ENCODE peak calls at places on chromosomes 11 and 22, in eight cellular contexts. One of them, this sample, is unnamed.

GRCh38 chr11:70661763-70662501 is 263.6 kb downstream of the CTTN start:
- DNase-seq in GM12878: no peak
- DNase-seq in adrenal gland: no peak
- DNase-seq in lower leg skin: no peak
- DNase-seq in stomach: no peak
- DNase-seq in thyroid gland: no peak
- DNase-seq in prostate gland: no peak
- DNase-seq in right lobe of liver: no peak
- DNase-seq in this sample: no peak

GRCh38 chr22:22745225-22746060 is 101.0 kb downstream of the GGTLC2 start:
- DNase-seq in GM12878: no peak
- DNase-seq in adrenal gland: peak
- DNase-seq in lower leg skin: no peak
- DNase-seq in stomach: peak
- DNase-seq in thyroid gland: peak
- DNase-seq in prostate gland: peak
- DNase-seq in right lobe of liver: peak
- DNase-seq in this sample: peak

GRCh38 chr22:27252282-27253049 is 549.1 kb downstream of the MN1 start:
- DNase-seq in GM12878: no peak
- DNase-seq in adrenal gland: peak
- DNase-seq in lower leg skin: peak
- DNase-seq in stomach: no peak
- DNase-seq in thyroid gland: peak
- DNase-seq in prostate gland: no peak
- DNase-seq in right lobe of liver: no peak
- DNase-seq in this sample: peak

GRCh38 chr22:38504731-38505594 is 1.1 kb downstream of the DDX17 start:
- DNase-seq in GM12878: no peak
- DNase-seq in adrenal gland: peak
- DNase-seq in lower leg skin: no peak
- DNase-seq in stomach: peak
- DNase-seq in thyroid gland: peak
- DNase-seq in prostate gland: peak
- DNase-seq in right lobe of liver: peak
- DNase-seq in this sample: no peak

GRCh38 chr11:108221981-108222685 is at the start of gene NPAT:
- DNase-seq in GM12878: no peak
- DNase-seq in adrenal gland: no peak
- DNase-seq in lower leg skin: no peak
- DNase-seq in stomach: peak
- DNase-seq in thyroid gland: no peak
- DNase-seq in prostate gland: no peak
- DNase-seq in right lobe of liver: no peak
- DNase-seq in this sample: no peak

GRCh38 chr11:6617315-6617781 is 1.9 kb downstream of the TPP1 start:
- DNase-seq in GM12878: no peak
- DNase-seq in adrenal gland: no peak
- DNase-seq in lower leg skin: no peak
- DNase-seq in stomach: no peak
- DNase-seq in thyroid gland: no peak
- DNase-seq in prostate gland: no peak
- DNase-seq in right lobe of liver: no peak
- DNase-seq in this sample: no peak

GRCh38 chr11:4068962-4069361 is 25.6 kb upstream of the RRM1 start:
- DNase-seq in GM12878: no peak
- DNase-seq in adrenal gland: no peak
- DNase-seq in lower leg skin: no peak
- DNase-seq in stomach: no peak
- DNase-seq in thyroid gland: peak
- DNase-seq in prostate gland: no peak
- DNase-seq in right lobe of liver: no peak
- DNase-seq in this sample: no peak

GRCh38 chr11:133679896-133680295 is 147.6 kb upstream of the OPCML start:
- DNase-seq in GM12878: no peak
- DNase-seq in adrenal gland: no peak
- DNase-seq in lower leg skin: no peak
- DNase-seq in stomach: no peak
- DNase-seq in thyroid gland: no peak
- DNase-seq in prostate gland: no peak
- DNase-seq in right lobe of liver: no peak
- DNase-seq in this sample: no peak

GRCh38 chr11:2564588-2565440 is 120.0 kb downstream of the KCNQ1 start:
- DNase-seq in GM12878: no peak
- DNase-seq in adrenal gland: no peak
- DNase-seq in lower leg skin: no peak
- DNase-seq in stomach: no peak
- DNase-seq in thyroid gland: peak
- DNase-seq in prostate gland: no peak
- DNase-seq in right lobe of liver: peak
- DNase-seq in this sample: no peak

GRCh38 chr11:121321614-121322243 is 29.2 kb downstream of the SC5D start:
- DNase-seq in GM12878: no peak
- DNase-seq in adrenal gland: peak
- DNase-seq in lower leg skin: no peak
- DNase-seq in stomach: no peak
- DNase-seq in thyroid gland: peak
- DNase-seq in prostate gland: peak
- DNase-seq in right lobe of liver: no peak
- DNase-seq in this sample: no peak

GRCh38 chr11:86475027-86475426 is 100.3 kb downstream of the CCDC81 start:
- DNase-seq in GM12878: no peak
- DNase-seq in adrenal gland: no peak
- DNase-seq in lower leg skin: no peak
- DNase-seq in stomach: no peak
- DNase-seq in thyroid gland: no peak
- DNase-seq in prostate gland: no peak
- DNase-seq in right lobe of liver: no peak
- DNase-seq in this sample: no peak

GRCh38 chr11:16982256-16982671 is 31.9 kb downstream of the PLEKHA7 start:
- DNase-seq in GM12878: no peak
- DNase-seq in adrenal gland: no peak
- DNase-seq in lower leg skin: no peak
- DNase-seq in stomach: peak
- DNase-seq in thyroid gland: peak
- DNase-seq in prostate gland: no peak
- DNase-seq in right lobe of liver: no peak
- DNase-seq in this sample: no peak

GRCh38 chr11:125404811-125405481 is 91.1 kb downstream of the FEZ1 start:
- DNase-seq in GM12878: no peak
- DNase-seq in adrenal gland: peak
- DNase-seq in lower leg skin: peak
- DNase-seq in stomach: peak
- DNase-seq in thyroid gland: peak
- DNase-seq in prostate gland: peak
- DNase-seq in right lobe of liver: peak
- DNase-seq in this sample: peak

GRCh38 chr11:78935408-78936101 is 360.9 kb upstream of the NARS2 start:
- DNase-seq in GM12878: no peak
- DNase-seq in adrenal gland: no peak
- DNase-seq in lower leg skin: no peak
- DNase-seq in stomach: no peak
- DNase-seq in thyroid gland: no peak
- DNase-seq in prostate gland: no peak
- DNase-seq in right lobe of liver: no peak
- DNase-seq in this sample: no peak

GRCh38 chr11:10930961-10931760 is 73.3 kb upstream of the ZBED5 start:
- DNase-seq in GM12878: no peak
- DNase-seq in adrenal gland: peak
- DNase-seq in lower leg skin: peak
- DNase-seq in stomach: peak
- DNase-seq in thyroid gland: peak
- DNase-seq in prostate gland: peak
- DNase-seq in right lobe of liver: peak
- DNase-seq in this sample: peak

GRCh38 chr11:91730620-91731019 is 494.0 kb upstream of the FAT3 start:
- DNase-seq in GM12878: no peak
- DNase-seq in adrenal gland: no peak
- DNase-seq in lower leg skin: no peak
- DNase-seq in stomach: no peak
- DNase-seq in thyroid gland: no peak
- DNase-seq in prostate gland: no peak
- DNase-seq in right lobe of liver: no peak
- DNase-seq in this sample: no peak

GRCh38 chr11:91731051-91731450 is 493.6 kb upstream of the FAT3 start:
- DNase-seq in GM12878: no peak
- DNase-seq in adrenal gland: no peak
- DNase-seq in lower leg skin: no peak
- DNase-seq in stomach: no peak
- DNase-seq in thyroid gland: no peak
- DNase-seq in prostate gland: no peak
- DNase-seq in right lobe of liver: no peak
- DNase-seq in this sample: no peak

GRCh38 chr11:91730071-91730470 is 494.5 kb upstream of the FAT3 start:
- DNase-seq in GM12878: no peak
- DNase-seq in adrenal gland: no peak
- DNase-seq in lower leg skin: no peak
- DNase-seq in stomach: no peak
- DNase-seq in thyroid gland: no peak
- DNase-seq in prostate gland: no peak
- DNase-seq in right lobe of liver: no peak
- DNase-seq in this sample: no peak
- TF ChIP-seq POLR2A in GM12878: no peak
- TF ChIP-seq POLR2A in adrenal gland: no peak
- TF ChIP-seq POLR2A in lower leg skin: no peak
- TF ChIP-seq POLR2A in stomach: no peak
- TF ChIP-seq POLR2A in thyroid gland: no peak
- TF ChIP-seq POLR2A in prostate gland: no peak
- TF ChIP-seq POLR2A in right lobe of liver: no peak
- TF ChIP-seq POLR2A in this sample: no peak

GRCh38 chr11:97007283-97007682 is 617.5 kb downstream of the JRKL start:
- DNase-seq in GM12878: no peak
- DNase-seq in adrenal gland: no peak
- DNase-seq in lower leg skin: no peak
- DNase-seq in stomach: no peak
- DNase-seq in thyroid gland: no peak
- DNase-seq in prostate gland: no peak
- DNase-seq in right lobe of liver: no peak
- DNase-seq in this sample: no peak

GRCh38 chr11:97015327-97015726 is 625.5 kb downstream of the JRKL start:
- DNase-seq in GM12878: no peak
- DNase-seq in adrenal gland: no peak
- DNase-seq in lower leg skin: no peak
- DNase-seq in stomach: no peak
- DNase-seq in thyroid gland: no peak
- DNase-seq in prostate gland: no peak
- DNase-seq in right lobe of liver: no peak
- DNase-seq in this sample: no peak

GRCh38 chr11:97009613-97010012 is 619.8 kb downstream of the JRKL start:
- DNase-seq in GM12878: no peak
- DNase-seq in adrenal gland: no peak
- DNase-seq in lower leg skin: no peak
- DNase-seq in stomach: no peak
- DNase-seq in thyroid gland: no peak
- DNase-seq in prostate gland: no peak
- DNase-seq in right lobe of liver: no peak
- DNase-seq in this sample: no peak
- TF ChIP-seq POLR2A in GM12878: no peak
- TF ChIP-seq POLR2A in adrenal gland: no peak
- TF ChIP-seq POLR2A in lower leg skin: no peak
- TF ChIP-seq POLR2A in stomach: no peak
- TF ChIP-seq POLR2A in thyroid gland: no peak
- TF ChIP-seq POLR2A in prostate gland: no peak
- TF ChIP-seq POLR2A in right lobe of liver: no peak
- TF ChIP-seq POLR2A in this sample: no peak

GRCh38 chr11:83156150-83156995 is 558 bp upstream of the PCF11 start:
- DNase-seq in GM12878: peak
- DNase-seq in adrenal gland: peak
- DNase-seq in lower leg skin: peak
- DNase-seq in stomach: peak
- DNase-seq in thyroid gland: peak
- DNase-seq in prostate gland: peak
- DNase-seq in right lobe of liver: peak
- DNase-seq in this sample: peak
- TF ChIP-seq POLR2A in GM12878: no peak
- TF ChIP-seq POLR2A in adrenal gland: no peak
- TF ChIP-seq POLR2A in lower leg skin: no peak
- TF ChIP-seq POLR2A in stomach: no peak
- TF ChIP-seq POLR2A in thyroid gland: peak
- TF ChIP-seq POLR2A in prostate gland: peak
- TF ChIP-seq POLR2A in right lobe of liver: peak
- TF ChIP-seq POLR2A in this sample: peak

DNA sequence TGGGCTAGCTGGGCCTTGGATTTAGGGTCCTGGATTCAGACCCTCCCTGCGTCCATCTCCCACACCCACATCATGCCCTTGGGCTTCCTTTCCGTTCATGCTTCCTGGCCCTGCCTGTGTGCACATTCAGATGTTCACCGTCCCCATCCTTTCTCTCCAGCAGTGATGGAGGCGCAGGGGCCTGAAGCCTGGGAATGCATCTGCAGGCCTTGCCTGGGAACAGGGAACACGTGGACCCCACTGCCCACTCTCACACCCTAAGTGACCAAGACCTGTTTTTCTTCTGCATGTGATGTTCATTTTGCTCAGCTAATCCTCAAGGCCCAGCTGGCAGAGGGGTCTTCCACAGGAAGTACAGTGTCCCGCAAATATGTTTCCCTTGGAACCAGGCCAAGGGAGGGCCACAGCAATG is 91.6 kb upstream of the PARVA start:
- DNase-seq in GM12878: no peak
- DNase-seq in adrenal gland: no peak
- DNase-seq in lower leg skin: peak
- DNase-seq in stomach: peak
- DNase-seq in thyroid gland: no peak
- DNase-seq in prostate gland: peak
- DNase-seq in right lobe of liver: no peak
- DNase-seq in this sample: no peak
- TF ChIP-seq POLR2A in GM12878: no peak
- TF ChIP-seq POLR2A in adrenal gland: no peak
- TF ChIP-seq POLR2A in lower leg skin: no peak
- TF ChIP-seq POLR2A in stomach: no peak
- TF ChIP-seq POLR2A in thyroid gland: no peak
- TF ChIP-seq POLR2A in prostate gland: no peak
- TF ChIP-seq POLR2A in right lobe of liver: no peak
- TF ChIP-seq POLR2A in this sample: no peak

GRCh38 chr22:33302049-33302545 is 243.9 kb upstream of the SYN3 start:
- DNase-seq in GM12878: peak
- DNase-seq in adrenal gland: peak
- DNase-seq in lower leg skin: peak
- DNase-seq in stomach: peak
- DNase-seq in thyroid gland: peak
- DNase-seq in prostate gland: peak
- DNase-seq in right lobe of liver: peak
- DNase-seq in this sample: peak
- TF ChIP-seq POLR2A in GM12878: no peak
- TF ChIP-seq POLR2A in adrenal gland: no peak
- TF ChIP-seq POLR2A in lower leg skin: no peak
- TF ChIP-seq POLR2A in stomach: no peak
- TF ChIP-seq POLR2A in thyroid gland: no peak
- TF ChIP-seq POLR2A in prostate gland: no peak
- TF ChIP-seq POLR2A in right lobe of liver: no peak
- TF ChIP-seq POLR2A in this sample: no peak